ENCODE peak calls at places on chromosomes 2 and 18, in four cellular contexts. M is fibroblast of villous mesenchyme, X is astrocyte, W is AG04450. B is an unnamed sample.

GRCh38 chr2:34652636-34653035 is 1053.5 kb upstream of the FAM98A start:
- DNase-seq in W (no peak), M (peak; percentile 3), X (peak; percentile 3), B (no peak)

GRCh38 chr2:236054125-236054524 is 114.1 kb downstream of the GBX2 start:
- DNase-seq in X (no peak), M (no peak), W (no peak), B (peak; percentile 12)

GRCh38 chr2:23617167-23617787 is 232.3 kb downstream of the KLHL29 start:
- DNase-seq in X (peak; percentile 43), M (peak; percentile 81), W (no peak), B (peak; percentile 71)

GRCh38 chr18:2827076-2827475 is 19.7 kb upstream of the EMILIN2 start:
- DNase-seq in M (peak; percentile 73), W (no peak), X (no peak), B (peak; percentile 18)

GRCh38 chr2:196970089-196970488 is 43.6 kb upstream of the PGAP1 start:
- DNase-seq in X (no peak), M (no peak), W (no peak), B (no peak)

GRCh38 chr2:146879882-146880281 is 964.9 kb upstream of the ACVR2A start:
- DNase-seq in W (no peak), X (no peak), M (peak; percentile 27), B (no peak)

GRCh38 chr2:167240671-167241070 is 352.4 kb downstream of the XIRP2 start:
- DNase-seq in M (no peak), X (peak; percentile 14), W (no peak), B (peak; percentile 37)

GRCh38 chr2:207770602-207771404 is 1.1 kb upstream of the FZD5 start:
- DNase-seq in W (no peak), M (no peak), X (no peak), B (peak; percentile 41)

GRCh38 chr18:58106674-58107058 is 62.6 kb downstream of the NEDD4L start:
- DNase-seq in M (no peak), W (no peak), X (no peak), B (no peak)

GRCh38 chr2:23703583-23704385 is 223.1 kb downstream of the ATAD2B start:
- DNase-seq in W (no peak), X (peak; percentile 6), M (no peak), B (no peak)

GRCh38 chr2:85457877-85458316 is 39.4 kb downstream of the SH2D6 start:
- DNase-seq in M (no peak), X (peak; percentile 55), W (no peak), B (no peak)

GRCh38 chr2:142973822-142974207 is 96.4 kb downstream of the KYNU start:
- DNase-seq in X (no peak), M (no peak), W (no peak), B (no peak)

GRCh38 chr2:216694201-216694825 is 1.0 kb downstream of the IGFBP5 start:
- DNase-seq in X (peak; percentile 38), M (peak; percentile 50), W (no peak), B (no peak)

GRCh38 chr2:228731517-228731916 is 539.6 kb downstream of the PID1 start:
- DNase-seq in W (peak; percentile 8), X (peak; percentile 95), M (peak; percentile 53), B (peak; percentile 70)

GRCh38 chr2:231134910-231135650 is 10.2 kb upstream of the HTR2B start:
- DNase-seq in X (no peak), M (no peak), W (no peak), B (no peak)

GRCh38 chr2:181457741-181458425 is 697 bp downstream of the ITGA4 start:
- DNase-seq in M (peak; percentile 50), X (peak; percentile 40), W (peak; percentile 7), B (peak; percentile 79)

GRCh38 chr2:157918319-157918718 is 42.2 kb upstream of the ACVR1 start:
- DNase-seq in X (no peak), M (no peak), W (no peak), B (no peak)

DNA sequence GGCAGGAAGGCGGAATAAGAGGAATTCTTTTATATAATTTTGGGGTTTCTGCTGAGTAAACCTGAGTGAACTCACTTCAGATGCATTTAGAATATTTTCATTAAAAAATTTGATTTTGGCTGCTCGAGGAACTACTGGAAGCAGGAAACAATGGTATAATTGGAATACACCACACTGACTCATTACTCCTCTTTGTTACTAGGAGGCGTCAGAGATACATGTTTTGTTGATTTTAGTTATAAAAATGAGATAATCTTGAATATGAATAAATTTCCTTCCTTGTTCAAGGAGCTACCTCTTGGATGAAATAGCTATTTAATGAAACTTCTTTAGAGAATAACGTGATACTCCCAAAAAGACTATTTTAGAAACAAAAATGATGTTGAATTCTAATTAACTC is 97.4 kb downstream of the ANKRD36 start:
- DNase-seq in M (no peak), W (no peak), X (no peak), B (no peak)
- TF ChIP-seq CTCF in M (no peak), W (no peak), X (no peak), B (no peak)

DNA sequence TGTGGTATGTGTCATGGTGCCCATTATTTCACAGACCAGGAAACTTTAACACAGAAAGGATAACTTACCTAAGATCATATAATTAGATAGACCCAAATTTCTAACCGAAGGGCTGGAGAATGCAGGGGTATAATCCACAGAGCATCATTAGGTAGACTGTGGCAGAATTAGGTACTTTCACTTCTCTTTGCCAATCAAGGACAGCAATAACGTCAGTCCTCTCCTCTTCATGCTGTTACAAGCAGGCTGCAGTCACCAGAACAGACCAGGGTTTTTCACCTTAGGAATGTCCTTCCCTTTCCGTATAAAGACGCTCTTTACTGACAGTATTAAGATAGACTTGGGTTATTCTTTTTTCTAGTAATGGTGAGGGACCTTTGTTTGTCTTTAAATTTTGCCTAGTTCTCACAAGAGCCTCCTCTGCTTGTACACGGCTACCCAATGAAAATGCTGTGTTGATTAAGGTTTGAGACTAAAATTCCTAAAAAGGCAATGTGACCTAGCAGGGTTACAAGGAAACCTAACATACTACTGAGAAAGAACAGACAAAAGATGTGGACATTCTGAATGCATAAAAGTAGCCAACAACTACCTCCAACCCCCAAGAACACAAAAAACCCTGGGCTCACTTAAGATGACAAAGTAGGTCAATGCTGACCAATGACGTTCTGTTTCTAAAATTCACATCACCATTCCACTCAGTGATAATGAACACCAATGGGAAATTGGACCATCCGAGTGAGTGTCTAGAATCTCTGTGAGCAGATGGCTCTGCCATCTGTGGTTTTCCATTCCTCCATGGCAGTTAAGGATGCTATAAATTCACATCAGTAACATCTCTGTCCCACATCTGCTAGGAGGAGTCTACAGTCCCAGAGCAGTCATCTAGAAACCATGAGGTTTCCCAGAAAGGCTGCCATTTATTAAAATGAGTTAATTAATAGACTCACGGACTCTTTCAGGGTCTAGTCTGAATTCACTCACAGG is 2.1 kb downstream of the PDIA6 start:
- DNase-seq in M (peak; percentile 60), X (peak; percentile 35), W (no peak), B (peak; percentile 33)
- H3K4me3 ChIP-seq in M (peak overlapping the region; percentile 81), X (peak overlapping the region; percentile 80), W (peak overlapping the region; percentile 80), B (peak overlapping the region; percentile 87)

DNA sequence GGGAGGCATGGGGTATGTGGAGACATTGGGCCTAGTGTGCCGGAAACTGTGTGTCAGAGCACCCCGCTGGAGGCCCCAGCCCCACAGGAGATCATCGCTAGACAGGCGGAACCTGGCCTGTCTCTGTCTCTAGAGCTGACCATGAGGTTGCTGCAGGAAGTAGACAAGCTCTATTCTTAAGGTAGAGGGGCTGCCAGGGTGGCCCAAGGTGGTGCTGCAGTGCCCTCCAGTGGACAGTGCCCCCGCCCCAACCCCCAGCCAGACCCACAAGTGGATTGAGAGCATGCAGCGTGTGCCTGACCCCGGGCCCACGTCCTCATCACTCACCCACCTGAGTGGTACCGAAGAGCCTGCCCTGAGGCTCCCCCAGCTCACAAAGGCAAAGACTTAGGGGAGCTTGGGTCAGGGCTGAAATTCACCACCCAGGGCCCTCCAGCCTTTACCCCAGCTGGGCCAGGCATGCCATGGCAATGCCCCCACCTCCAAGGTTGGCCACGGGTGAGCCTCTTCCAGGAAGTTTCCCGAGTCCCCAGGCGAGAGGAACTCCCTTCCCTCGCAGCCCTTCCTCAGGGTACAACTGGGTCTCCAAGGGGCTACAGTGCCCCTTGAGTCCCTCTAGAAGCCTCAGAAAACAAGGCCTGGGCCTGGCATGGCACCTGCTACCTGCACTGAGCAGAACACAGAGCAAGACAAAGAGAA is 155.0 kb downstream of the TTC32 start:
- DNase-seq in M (peak; percentile 31), W (no peak), X (no peak), B (peak; percentile 40)
- TF ChIP-seq CTCF in M (peak; percentile 55), W (peak; percentile 51), X (peak; percentile 17), B (peak; percentile 28)

GRCh38 chr2:60890393-60890707 is 9.0 kb downstream of the REL start:
- DNase-seq in W (no peak), M (no peak), X (no peak), B (no peak)
- H3K4me3 ChIP-seq in W (no peak overlapping the region), M (no peak overlapping the region), X (no peak overlapping the region), B (no peak overlapping the region)

GRCh38 chr2:52613064-52613463 is 1154.5 kb upstream of the CHAC2 start:
- DNase-seq in M (no peak), W (no peak), X (no peak), B (no peak)
- TF ChIP-seq CTCF in M (no peak), W (no peak), X (no peak), B (no peak)

GRCh38 chr2:40458271-40458794 is 6.4 kb upstream of the SLC8A1 start:
- DNase-seq in M (no peak), X (peak; percentile 6), W (no peak), B (no peak)
- H3K4me3 ChIP-seq in M (no peak overlapping the region), X (no peak overlapping the region), W (no peak overlapping the region), B (no peak overlapping the region)

B was measured in foreskin fibroblast.